ENCODE peak calls at places on chromosomes 5 and 9, in seven cellular contexts. One of them, this sample, is unnamed.

GRCh38 chr5:59562756-59563389 is 330.7 kb downstream of the PDE4D start:
- DNase-seq in progenitor cell of endocrine pancreas: no peak
- DNase-seq in bronchial epithelial cell: peak; percentile 79
- DNase-seq in vagina: no peak
- DNase-seq in HEK293T: no peak
- DNase-seq in HTR-8/SVneo: peak; percentile 26
- DNase-seq in activated CD4-positive, alpha-beta T cell treated with anti-CD3 and anti-CD28 coated beads for 24 hours: no peak
- DNase-seq in this sample: peak; percentile 1

GRCh38 chr5:137264573-137264972 is 234.6 kb downstream of the SPOCK1 start:
- DNase-seq in progenitor cell of endocrine pancreas: no peak
- DNase-seq in bronchial epithelial cell: no peak
- DNase-seq in vagina: no peak
- DNase-seq in HEK293T: no peak
- DNase-seq in HTR-8/SVneo: no peak
- DNase-seq in activated CD4-positive, alpha-beta T cell treated with anti-CD3 and anti-CD28 coated beads for 24 hours: no peak
- DNase-seq in this sample: no peak

GRCh38 chr5:36090033-36090432 is 23.4 kb upstream of the UGT3A2 start:
- DNase-seq in progenitor cell of endocrine pancreas: no peak
- DNase-seq in bronchial epithelial cell: peak; percentile 50
- DNase-seq in vagina: no peak
- DNase-seq in HEK293T: peak; percentile 16
- DNase-seq in HTR-8/SVneo: no peak
- DNase-seq in activated CD4-positive, alpha-beta T cell treated with anti-CD3 and anti-CD28 coated beads for 24 hours: no peak
- DNase-seq in this sample: no peak

GRCh38 chr9:104287255-104287872 is 193.3 kb downstream of the SMC2 start:
- DNase-seq in progenitor cell of endocrine pancreas: no peak
- DNase-seq in bronchial epithelial cell: no peak
- DNase-seq in vagina: no peak
- DNase-seq in HEK293T: no peak
- DNase-seq in HTR-8/SVneo: no peak
- DNase-seq in activated CD4-positive, alpha-beta T cell treated with anti-CD3 and anti-CD28 coated beads for 24 hours: no peak
- DNase-seq in this sample: no peak

GRCh38 chr9:92506184-92506857 is 24.0 kb upstream of the ASPN start:
- DNase-seq in progenitor cell of endocrine pancreas: no peak
- DNase-seq in bronchial epithelial cell: peak; percentile 93
- DNase-seq in vagina: no peak
- DNase-seq in HEK293T: no peak
- DNase-seq in HTR-8/SVneo: no peak
- DNase-seq in activated CD4-positive, alpha-beta T cell treated with anti-CD3 and anti-CD28 coated beads for 24 hours: no peak
- DNase-seq in this sample: no peak

GRCh38 chr9:18485691-18486090 is 11.7 kb downstream of the ADAMTSL1 start:
- DNase-seq in progenitor cell of endocrine pancreas: no peak
- DNase-seq in bronchial epithelial cell: no peak
- DNase-seq in vagina: no peak
- DNase-seq in HEK293T: no peak
- DNase-seq in HTR-8/SVneo: no peak
- DNase-seq in activated CD4-positive, alpha-beta T cell treated with anti-CD3 and anti-CD28 coated beads for 24 hours: no peak
- DNase-seq in this sample: no peak

GRCh38 chr5:169545762-169546161 is 37.8 kb upstream of the SPDL1 start:
- DNase-seq in progenitor cell of endocrine pancreas: no peak
- DNase-seq in bronchial epithelial cell: peak; percentile 76
- DNase-seq in vagina: no peak
- DNase-seq in HEK293T: no peak
- DNase-seq in HTR-8/SVneo: peak; percentile 6
- DNase-seq in activated CD4-positive, alpha-beta T cell treated with anti-CD3 and anti-CD28 coated beads for 24 hours: no peak
- DNase-seq in this sample: no peak

GRCh38 chr5:35908814-35909213 is 29.6 kb downstream of the CAPSL start:
- DNase-seq in progenitor cell of endocrine pancreas: no peak
- DNase-seq in bronchial epithelial cell: no peak
- DNase-seq in vagina: no peak
- DNase-seq in HEK293T: no peak
- DNase-seq in HTR-8/SVneo: no peak
- DNase-seq in activated CD4-positive, alpha-beta T cell treated with anti-CD3 and anti-CD28 coated beads for 24 hours: no peak
- DNase-seq in this sample: no peak

GRCh38 chr9:70935856-70936255 is 185.6 kb downstream of the TRPM3 start:
- DNase-seq in progenitor cell of endocrine pancreas: no peak
- DNase-seq in bronchial epithelial cell: no peak
- DNase-seq in vagina: no peak
- DNase-seq in HEK293T: no peak
- DNase-seq in HTR-8/SVneo: no peak
- DNase-seq in activated CD4-positive, alpha-beta T cell treated with anti-CD3 and anti-CD28 coated beads for 24 hours: no peak
- DNase-seq in this sample: no peak

GRCh38 chr9:134985451-134985850 is 67.7 kb upstream of the FCN1 start:
- DNase-seq in progenitor cell of endocrine pancreas: no peak
- DNase-seq in bronchial epithelial cell: no peak
- DNase-seq in vagina: no peak
- DNase-seq in HEK293T: no peak
- DNase-seq in HTR-8/SVneo: no peak
- DNase-seq in activated CD4-positive, alpha-beta T cell treated with anti-CD3 and anti-CD28 coated beads for 24 hours: no peak
- DNase-seq in this sample: no peak

GRCh38 chr9:95167998-95168397 is 149.5 kb downstream of the FANCC start:
- DNase-seq in progenitor cell of endocrine pancreas: peak; percentile 61
- DNase-seq in bronchial epithelial cell: peak; percentile 92
- DNase-seq in vagina: no peak
- DNase-seq in HEK293T: peak; percentile 61
- DNase-seq in HTR-8/SVneo: peak; percentile 22
- DNase-seq in activated CD4-positive, alpha-beta T cell treated with anti-CD3 and anti-CD28 coated beads for 24 hours: peak; percentile 62
- DNase-seq in this sample: peak; percentile 13

GRCh38 chr5:174188300-174188699 is 142.8 kb downstream of the NSG2 start:
- DNase-seq in progenitor cell of endocrine pancreas: no peak
- DNase-seq in bronchial epithelial cell: no peak
- DNase-seq in vagina: no peak
- DNase-seq in HEK293T: no peak
- DNase-seq in HTR-8/SVneo: no peak
- DNase-seq in activated CD4-positive, alpha-beta T cell treated with anti-CD3 and anti-CD28 coated beads for 24 hours: no peak
- DNase-seq in this sample: no peak

GRCh38 chr9:131473198-131473885 is 29.4 kb upstream of the POMT1 start:
- DNase-seq in progenitor cell of endocrine pancreas: no peak
- DNase-seq in bronchial epithelial cell: no peak
- DNase-seq in vagina: no peak
- DNase-seq in HEK293T: no peak
- DNase-seq in HTR-8/SVneo: no peak
- DNase-seq in activated CD4-positive, alpha-beta T cell treated with anti-CD3 and anti-CD28 coated beads for 24 hours: no peak
- DNase-seq in this sample: no peak

GRCh38 chr5:2897276-2897990 is 146.0 kb upstream of the IRX2 start:
- DNase-seq in progenitor cell of endocrine pancreas: no peak
- DNase-seq in bronchial epithelial cell: no peak
- DNase-seq in vagina: peak; percentile 79
- DNase-seq in HEK293T: no peak
- DNase-seq in HTR-8/SVneo: no peak
- DNase-seq in activated CD4-positive, alpha-beta T cell treated with anti-CD3 and anti-CD28 coated beads for 24 hours: no peak
- DNase-seq in this sample: no peak

GRCh38 chr9:37027582-37028424 is 6.3 kb downstream of the PAX5 start:
- DNase-seq in progenitor cell of endocrine pancreas: peak; percentile 99
- DNase-seq in bronchial epithelial cell: peak; percentile 67
- DNase-seq in vagina: no peak
- DNase-seq in HEK293T: peak; percentile 100
- DNase-seq in HTR-8/SVneo: peak; percentile 97
- DNase-seq in activated CD4-positive, alpha-beta T cell treated with anti-CD3 and anti-CD28 coated beads for 24 hours: peak; percentile 80
- DNase-seq in this sample: peak; percentile 89

GRCh38 chr9:29160763-29161353 is 1587.6 kb upstream of the C9orf72 start:
- DNase-seq in progenitor cell of endocrine pancreas: no peak
- DNase-seq in bronchial epithelial cell: no peak
- DNase-seq in vagina: no peak
- DNase-seq in HEK293T: no peak
- DNase-seq in HTR-8/SVneo: no peak
- DNase-seq in activated CD4-positive, alpha-beta T cell treated with anti-CD3 and anti-CD28 coated beads for 24 hours: no peak
- DNase-seq in this sample: no peak

GRCh38 chr9:95810814-95811213 is 64.7 kb upstream of the ERCC6L2 start:
- DNase-seq in progenitor cell of endocrine pancreas: no peak
- DNase-seq in bronchial epithelial cell: peak; percentile 21
- DNase-seq in vagina: no peak
- DNase-seq in HEK293T: no peak
- DNase-seq in HTR-8/SVneo: no peak
- DNase-seq in activated CD4-positive, alpha-beta T cell treated with anti-CD3 and anti-CD28 coated beads for 24 hours: no peak
- DNase-seq in this sample: no peak

GRCh38 chr9:137129089-137129455 is 9.9 kb upstream of the GRIN1 start:
- DNase-seq in progenitor cell of endocrine pancreas: no peak
- DNase-seq in bronchial epithelial cell: no peak
- DNase-seq in vagina: no peak
- DNase-seq in HEK293T: no peak
- DNase-seq in HTR-8/SVneo: no peak
- DNase-seq in activated CD4-positive, alpha-beta T cell treated with anti-CD3 and anti-CD28 coated beads for 24 hours: no peak
- DNase-seq in this sample: no peak

GRCh38 chr5:159456722-159457462 is 126.6 kb upstream of the IL12B start:
- DNase-seq in progenitor cell of endocrine pancreas: no peak
- DNase-seq in bronchial epithelial cell: peak; percentile 71
- DNase-seq in vagina: peak; percentile 77
- DNase-seq in HEK293T: no peak
- DNase-seq in HTR-8/SVneo: no peak
- DNase-seq in activated CD4-positive, alpha-beta T cell treated with anti-CD3 and anti-CD28 coated beads for 24 hours: peak; percentile 60
- DNase-seq in this sample: peak; percentile 23

GRCh38 chr9:88559661-88560060 is 24.7 kb downstream of the NXNL2 start:
- DNase-seq in progenitor cell of endocrine pancreas: no peak
- DNase-seq in bronchial epithelial cell: no peak
- DNase-seq in vagina: no peak
- DNase-seq in HEK293T: no peak
- DNase-seq in HTR-8/SVneo: no peak
- DNase-seq in activated CD4-positive, alpha-beta T cell treated with anti-CD3 and anti-CD28 coated beads for 24 hours: no peak
- DNase-seq in this sample: no peak

GRCh38 chr9:90296539-90296938 is 346.1 kb downstream of the DIRAS2 start:
- DNase-seq in progenitor cell of endocrine pancreas: no peak
- DNase-seq in bronchial epithelial cell: no peak
- DNase-seq in vagina: no peak
- DNase-seq in HEK293T: no peak
- DNase-seq in HTR-8/SVneo: no peak
- DNase-seq in activated CD4-positive, alpha-beta T cell treated with anti-CD3 and anti-CD28 coated beads for 24 hours: no peak
- DNase-seq in this sample: no peak

GRCh38 chr5:159263569-159263905 is 447 bp downstream of the UBLCP1 start:
- DNase-seq in progenitor cell of endocrine pancreas: no peak
- DNase-seq in bronchial epithelial cell: peak; percentile 3
- DNase-seq in vagina: no peak
- DNase-seq in HEK293T: no peak
- DNase-seq in HTR-8/SVneo: no peak
- DNase-seq in activated CD4-positive, alpha-beta T cell treated with anti-CD3 and anti-CD28 coated beads for 24 hours: no peak
- DNase-seq in this sample: no peak

GRCh38 chr9:35871514-35871913 is 1.3 kb upstream of the OR13J1 start:
- DNase-seq in progenitor cell of endocrine pancreas: no peak
- DNase-seq in bronchial epithelial cell: peak; percentile 58
- DNase-seq in vagina: no peak
- DNase-seq in HEK293T: no peak
- DNase-seq in HTR-8/SVneo: no peak
- DNase-seq in activated CD4-positive, alpha-beta T cell treated with anti-CD3 and anti-CD28 coated beads for 24 hours: no peak
- DNase-seq in this sample: no peak

GRCh38 chr9:106835840-106836239 is 27.1 kb upstream of the ZNF462 start:
- DNase-seq in progenitor cell of endocrine pancreas: no peak
- DNase-seq in bronchial epithelial cell: no peak
- DNase-seq in vagina: no peak
- DNase-seq in HEK293T: no peak
- DNase-seq in HTR-8/SVneo: no peak
- DNase-seq in activated CD4-positive, alpha-beta T cell treated with anti-CD3 and anti-CD28 coated beads for 24 hours: no peak
- DNase-seq in this sample: no peak

GRCh38 chr5:78221467-78221866 is 73.0 kb downstream of the AP3B1 start:
- DNase-seq in progenitor cell of endocrine pancreas: no peak
- DNase-seq in bronchial epithelial cell: no peak
- DNase-seq in vagina: no peak
- DNase-seq in HEK293T: no peak
- DNase-seq in HTR-8/SVneo: no peak
- DNase-seq in activated CD4-positive, alpha-beta T cell treated with anti-CD3 and anti-CD28 coated beads for 24 hours: no peak
- DNase-seq in this sample: no peak

GRCh38 chr5:14663734-14664269 is 716 bp upstream of the OTULIN start:
- DNase-seq in progenitor cell of endocrine pancreas: no peak
- DNase-seq in bronchial epithelial cell: no peak
- DNase-seq in vagina: no peak
- DNase-seq in HEK293T: peak; percentile 22
- DNase-seq in HTR-8/SVneo: peak; percentile 50
- DNase-seq in activated CD4-positive, alpha-beta T cell treated with anti-CD3 and anti-CD28 coated beads for 24 hours: no peak
- DNase-seq in this sample: no peak

GRCh38 chr5:122403965-122404364 is 91.9 kb downstream of the SNCAIP start:
- DNase-seq in progenitor cell of endocrine pancreas: no peak
- DNase-seq in bronchial epithelial cell: no peak
- DNase-seq in vagina: no peak
- DNase-seq in HEK293T: no peak
- DNase-seq in HTR-8/SVneo: no peak
- DNase-seq in activated CD4-positive, alpha-beta T cell treated with anti-CD3 and anti-CD28 coated beads for 24 hours: no peak
- DNase-seq in this sample: no peak

GRCh38 chr5:1155191-1156032 is 43.5 kb upstream of the SLC12A7 start:
- DNase-seq in progenitor cell of endocrine pancreas: no peak
- DNase-seq in bronchial epithelial cell: no peak
- DNase-seq in vagina: no peak
- DNase-seq in HEK293T: no peak
- DNase-seq in HTR-8/SVneo: no peak
- DNase-seq in activated CD4-positive, alpha-beta T cell treated with anti-CD3 and anti-CD28 coated beads for 24 hours: no peak
- DNase-seq in this sample: no peak

GRCh38 chr5:132493241-132493640 is 2.7 kb upstream of the IRF1 start:
- DNase-seq in progenitor cell of endocrine pancreas: no peak
- DNase-seq in bronchial epithelial cell: no peak
- DNase-seq in vagina: no peak
- DNase-seq in HEK293T: no peak
- DNase-seq in HTR-8/SVneo: no peak
- DNase-seq in activated CD4-positive, alpha-beta T cell treated with anti-CD3 and anti-CD28 coated beads for 24 hours: no peak
- DNase-seq in this sample: no peak

GRCh38 chr5:178703015-178703414 is 27.4 kb downstream of the ZNF354A start:
- DNase-seq in progenitor cell of endocrine pancreas: no peak
- DNase-seq in bronchial epithelial cell: no peak
- DNase-seq in vagina: no peak
- DNase-seq in HEK293T: no peak
- DNase-seq in HTR-8/SVneo: no peak
- DNase-seq in activated CD4-positive, alpha-beta T cell treated with anti-CD3 and anti-CD28 coated beads for 24 hours: no peak
- DNase-seq in this sample: no peak

GRCh38 chr5:55540024-55540423 is 5.3 kb upstream of the PLPP1 start:
- DNase-seq in progenitor cell of endocrine pancreas: no peak
- DNase-seq in bronchial epithelial cell: peak; percentile 76
- DNase-seq in vagina: no peak
- DNase-seq in HEK293T: no peak
- DNase-seq in HTR-8/SVneo: no peak
- DNase-seq in activated CD4-positive, alpha-beta T cell treated with anti-CD3 and anti-CD28 coated beads for 24 hours: no peak
- DNase-seq in this sample: no peak

GRCh38 chr9:122213589-122214413 is 15.0 kb downstream of the LHX6 start:
- DNase-seq in progenitor cell of endocrine pancreas: peak; percentile 73
- DNase-seq in bronchial epithelial cell: peak; percentile 67
- DNase-seq in vagina: no peak
- DNase-seq in HEK293T: peak; percentile 99
- DNase-seq in HTR-8/SVneo: peak; percentile 73
- DNase-seq in activated CD4-positive, alpha-beta T cell treated with anti-CD3 and anti-CD28 coated beads for 24 hours: peak; percentile 7
- DNase-seq in this sample: peak; percentile 52

GRCh38 chr9:19498015-19498414 is 89.2 kb downstream of the ACER2 start:
- DNase-seq in progenitor cell of endocrine pancreas: no peak
- DNase-seq in bronchial epithelial cell: peak; percentile 63
- DNase-seq in vagina: no peak
- DNase-seq in HEK293T: no peak
- DNase-seq in HTR-8/SVneo: no peak
- DNase-seq in activated CD4-positive, alpha-beta T cell treated with anti-CD3 and anti-CD28 coated beads for 24 hours: no peak
- DNase-seq in this sample: no peak